ENCODE peak calls at places on chromosomes 6 and 20, in five cellular contexts. W is uterus, E is ovary, Q is Peyer's patch, M is K562. H is an unnamed sample.

GRCh38 chr20:59403261-59403961 is 103.0 kb downstream of the EDN3 start:
- DNase-seq in W (peak; percentile 39), Q (peak; percentile 78), M (peak; percentile 87), E (peak; percentile 38), H (no peak)

GRCh38 chr6:3813918-3814317 is 35.3 kb upstream of the FAM50B start:
- DNase-seq in E (no peak), Q (no peak), M (no peak), W (no peak), H (no peak)

GRCh38 chr6:73898599-73898998 is 202.6 kb downstream of the CD109 start:
- DNase-seq in M (no peak), E (no peak), W (no peak), Q (no peak), H (no peak)

GRCh38 chr6:11203306-11204009 is 29.0 kb downstream of the NEDD9 start:
- DNase-seq in M (no peak), E (no peak), Q (no peak), W (no peak), H (no peak)

GRCh38 chr6:81547149-81547548 is 205.3 kb downstream of the TENT5A start:
- DNase-seq in E (no peak), W (no peak), M (no peak), Q (no peak), H (no peak)

GRCh38 chr6:155936551-155936950 is 480.9 kb upstream of the NOX3 start:
- DNase-seq in E (no peak), W (no peak), Q (no peak), M (no peak), H (no peak)

GRCh38 chr6:37501632-37502466 is 2.2 kb upstream of the CCDC167 start:
- DNase-seq in W (no peak), Q (no peak), M (no peak), E (no peak), H (no peak)

GRCh38 chr6:147166360-147166944 is 37.8 kb upstream of the STXBP5 start:
- DNase-seq in Q (no peak), W (no peak), E (no peak), M (peak; percentile 87), H (no peak)

GRCh38 chr6:134787261-134787871 is 162.5 kb downstream of the ALDH8A1 start:
- DNase-seq in E (no peak), W (no peak), Q (no peak), M (no peak), H (no peak)

GRCh38 chr6:90131614-90132423 is 164.8 kb downstream of the BACH2 start:
- DNase-seq in W (peak; percentile 63), E (no peak), Q (no peak), M (no peak), H (peak; percentile 67)

GRCh38 chr20:57618091-57618765 is 2.0 kb downstream of the ZBP1 start:
- DNase-seq in M (no peak), Q (peak; percentile 82), W (no peak), E (no peak), H (no peak)

GRCh38 chr6:38771111-38771694 is 56.1 kb downstream of the DNAH8 start:
- DNase-seq in W (no peak), M (no peak), E (no peak), Q (no peak), H (no peak)

GRCh38 chr6:107185570-107185969 is 70.3 kb upstream of the BEND3 start:
- DNase-seq in M (no peak), W (no peak), E (peak; percentile 25), Q (no peak), H (no peak)

GRCh38 chr6:157959451-157960227 is 22.0 kb upstream of the SYNJ2 start:
- DNase-seq in Q (no peak), M (no peak), W (no peak), E (no peak), H (no peak)

GRCh38 chr6:136763255-136763654 is 29.0 kb downstream of the MAP3K5 start:
- DNase-seq in M (no peak), E (no peak), W (no peak), Q (no peak), H (no peak)

GRCh38 chr6:63683071-63683603 is 47.5 kb downstream of the PHF3 start:
- DNase-seq in Q (no peak), W (no peak), E (no peak), M (no peak), H (no peak)

GRCh38 chr6:14658909-14659561 is 541.5 kb downstream of the CD83 start:
- DNase-seq in E (no peak), M (no peak), Q (peak; percentile 67), W (no peak), H (no peak)

GRCh38 chr6:7526755-7527154 is 14.7 kb upstream of the DSP start:
- DNase-seq in E (no peak), M (no peak), W (no peak), Q (no peak), H (no peak)

GRCh38 chr6:22062807-22063408 is 233.9 kb downstream of the PRL start:
- DNase-seq in Q (peak; percentile 47), M (no peak), E (peak; percentile 21), W (no peak), H (no peak)

GRCh38 chr6:3328796-3329195 is 70.0 kb downstream of the PSMG4 start:
- DNase-seq in Q (no peak), W (no peak), M (no peak), E (no peak), H (no peak)

GRCh38 chr6:74931567-74931966 is 274.3 kb downstream of the COL12A1 start:
- DNase-seq in E (no peak), Q (no peak), W (no peak), M (no peak), H (no peak)

GRCh38 chr6:108727966-108728730 is 120.1 kb upstream of the ARMC2 start:
- DNase-seq in E (no peak), W (no peak), Q (peak; percentile 25), M (no peak), H (no peak)

GRCh38 chr6:112910256-112910655 is 563.1 kb downstream of the RFPL4B start:
- DNase-seq in M (no peak), Q (no peak), W (no peak), E (no peak), H (no peak)

GRCh38 chr6:70547313-70547712 is 19.4 kb upstream of the SDHAF4 start:
- DNase-seq in E (no peak), Q (no peak), W (no peak), M (no peak), H (no peak)

GRCh38 chr20:58690351-58690750 is 2.2 kb upstream of the NPEPL1 start:
- DNase-seq in M (no peak), W (no peak), E (no peak), Q (no peak), H (no peak)

GRCh38 chr6:116246089-116246488 is 7.8 kb downstream of the TSPYL4 start:
- DNase-seq in Q (no peak), E (no peak), M (peak; percentile 35), W (no peak), H (no peak)

GRCh38 chr6:24719125-24719931 is at the start of gene C6orf62:
- DNase-seq in E (peak; percentile 33), Q (peak; percentile 61), M (peak; percentile 58), W (no peak), H (no peak)

GRCh38 chr6:33168202-33168601 is 24.1 kb downstream of the COL11A2 start:
- DNase-seq in E (no peak), M (no peak), Q (no peak), W (no peak), H (no peak)

GRCh38 chr20:58634121-58634817 is 16.8 kb upstream of the STX16 start:
- DNase-seq in W (peak; percentile 60), E (no peak), Q (no peak), M (no peak), H (peak; percentile 68)

GRCh38 chr6:34491091-34491430 is 25.2 kb downstream of the PACSIN1 start:
- DNase-seq in W (peak; percentile 37), M (peak; percentile 68), E (peak; percentile 34), Q (no peak), H (no peak)

DNA sequence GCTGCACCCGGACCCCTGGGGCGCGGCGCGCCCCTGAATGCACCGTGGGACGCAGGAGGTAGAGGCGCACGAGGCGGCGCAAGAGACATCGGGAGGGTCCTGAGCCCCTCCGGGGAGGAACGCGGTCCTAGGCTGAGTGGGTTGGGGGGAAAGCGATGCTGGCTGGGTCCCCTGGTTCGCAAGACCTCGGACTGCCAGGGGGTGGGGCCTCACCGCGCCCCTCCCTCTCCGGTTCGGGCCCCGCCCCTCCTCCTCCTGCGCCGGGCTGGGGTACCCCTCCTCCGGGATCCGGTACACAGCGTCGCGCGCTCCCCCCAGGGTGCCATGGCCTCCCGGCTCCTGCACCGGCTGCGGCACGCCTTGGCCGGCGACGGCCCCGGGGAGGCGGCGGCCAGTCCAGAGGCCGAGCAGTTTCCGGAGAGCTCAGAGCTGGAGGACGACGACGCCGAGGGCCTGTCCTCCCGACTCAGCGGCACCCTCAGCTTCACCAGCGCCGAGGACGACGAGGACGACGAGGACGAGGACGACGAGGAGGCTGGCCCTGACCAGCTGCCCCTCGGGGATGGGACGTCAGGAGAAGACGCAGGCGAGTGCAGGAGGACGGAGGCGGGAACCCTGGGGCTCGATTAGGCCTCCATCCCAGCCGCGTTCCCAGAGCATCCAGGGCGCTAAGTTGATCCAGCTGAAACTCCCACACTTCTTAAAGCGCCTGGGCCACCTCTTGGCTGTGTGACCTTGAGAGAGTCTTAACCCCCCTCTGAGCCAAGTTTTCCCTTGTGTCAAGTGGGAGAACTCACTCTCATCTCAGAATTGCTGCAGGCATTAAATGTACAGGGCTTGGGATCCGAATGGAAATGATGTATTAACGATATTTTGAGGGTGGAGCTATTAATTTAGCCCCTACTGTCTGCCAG is 541 bp downstream of the SNX21 start:
- DNase-seq in M (peak; percentile 50), E (peak; percentile 88), W (peak; percentile 87), Q (peak; percentile 84), H (peak; percentile 92)
- TF ChIP-seq POLR2A in M (no peak), E (peak; percentile 58), W (peak; percentile 41), Q (peak; percentile 1), H (peak; percentile 17)

GRCh38 chr20:1377984-1378742 is 14.7 kb downstream of the FKBP1A start:
- DNase-seq in M (no peak), E (no peak), W (no peak), Q (no peak), H (no peak)
- TF ChIP-seq POLR2A in M (no peak), E (no peak), W (no peak), Q (no peak), H (no peak)

GRCh38 chr20:32021091-32021490 is 10.9 kb downstream of the CCM2L start:
- DNase-seq in Q (no peak), W (no peak), E (no peak), M (no peak), H (no peak)
- TF ChIP-seq POLR2A in Q (no peak), W (no peak), E (no peak), M (no peak), H (no peak)

DNA sequence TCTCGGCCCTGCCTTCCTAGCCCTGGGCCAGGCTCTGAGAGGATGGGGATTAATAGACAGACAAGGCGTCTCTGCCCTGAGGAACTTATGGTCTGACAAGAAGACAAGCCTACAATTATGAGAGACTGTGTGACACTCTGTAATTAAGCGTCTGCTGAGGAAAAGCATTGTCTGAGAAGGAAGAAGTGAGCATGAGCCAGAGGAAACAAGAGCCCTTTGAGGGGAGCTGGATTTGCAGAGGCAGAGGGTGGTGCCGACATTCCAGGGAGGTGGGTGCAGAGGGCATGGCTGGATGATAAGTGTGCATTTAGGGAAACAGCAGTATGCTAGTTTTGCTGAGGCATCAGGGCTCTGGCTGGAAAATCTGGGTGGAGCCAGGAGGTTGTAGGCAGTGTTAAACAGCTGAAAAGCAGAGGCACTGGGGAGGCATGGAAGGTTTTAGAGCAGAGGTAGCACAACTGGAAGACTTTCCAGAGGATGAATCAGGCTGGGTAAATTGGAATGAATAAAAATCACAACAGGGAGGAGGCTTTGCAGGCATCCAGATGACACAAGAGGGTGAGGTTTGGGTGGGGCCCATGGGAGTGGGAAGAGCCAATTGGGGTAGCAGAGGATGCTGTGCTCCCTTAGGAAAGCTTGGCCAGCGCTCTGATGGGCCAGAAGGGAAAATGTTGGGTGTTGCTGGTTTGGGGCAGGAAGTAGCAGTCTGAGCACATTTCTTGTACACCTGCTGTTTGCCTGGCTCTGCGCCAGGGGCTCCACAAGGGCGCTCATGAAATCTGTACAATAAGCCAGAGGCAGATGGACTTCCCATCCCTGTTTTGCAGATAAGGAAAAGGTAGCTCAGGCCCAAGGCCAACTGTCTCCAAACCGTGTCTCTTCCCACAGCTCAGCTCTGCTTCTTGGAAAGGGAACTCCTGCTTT is 74.0 kb upstream of the MYL9 start:
- DNase-seq in W (peak; percentile 33), Q (peak; percentile 87), M (no peak), E (peak; percentile 47), H (peak; percentile 77)
- TF ChIP-seq POLR2A in W (no peak), Q (no peak), M (no peak), E (no peak), H (no peak)